ENCODE peak calls at places on chromosomes 4 and X, in four cellular contexts. G is K562, W is HCT116, I is HepG2. J is an unnamed sample.
A peak's percentile ranks its signal among the peaks of the same experiment; 100 is the strongest.

GRCh38 chrX:43813898-43814297 is 68.4 kb downstream of the MAOB start:
- DNase-seq in G (peak; percentile 15), W (peak; percentile 10), I (no peak), J (no peak)

GRCh38 chr4:173930329-173930967 is 353.0 kb downstream of the FBXO8 start:
- DNase-seq in G (no peak), W (no peak), I (no peak), J (no peak)

GRCh38 chr4:78622253-78622979 is 70.8 kb downstream of the ANXA3 start:
- DNase-seq in G (peak; percentile 87), W (no peak), I (peak; percentile 29), J (no peak)

GRCh38 chrX:18676470-18676869 is 4.6 kb upstream of the RS1 start:
- DNase-seq in G (peak; percentile 48), W (no peak), I (peak; percentile 46), J (no peak)

GRCh38 chr4:58587856-58588255 is 1477.7 kb upstream of the IGFBP7 start:
- DNase-seq in G (no peak), W (no peak), I (peak; percentile 7), J (no peak)

GRCh38 chr4:98656443-98656842 is 2.0 kb downstream of the TSPAN5 start:
- DNase-seq in G (no peak), W (no peak), I (no peak), J (no peak)

GRCh38 chr4:24471623-24472510 is 112.5 kb downstream of the DHX15 start:
- DNase-seq in G (no peak), W (no peak), I (no peak), J (no peak)

GRCh38 chr4:13678186-13678924 is 50.8 kb upstream of the BOD1L1 start:
- DNase-seq in G (peak; percentile 7), W (no peak), I (no peak), J (no peak)

GRCh38 chr4:90318208-90318607 is 191.0 kb downstream of the CCSER1 start:
- DNase-seq in G (no peak), W (peak; percentile 85), I (no peak), J (peak; percentile 10)

GRCh38 chr4:84032372-84032771 is 466.7 kb downstream of the NKX6-1 start:
- DNase-seq in G (no peak), W (no peak), I (no peak), J (no peak)

GRCh38 chr4:20084488-20084887 is 167.2 kb upstream of the SLIT2 start:
- DNase-seq in G (no peak), W (no peak), I (no peak), J (no peak)

GRCh38 chr4:179145746-179146530 is 1703.7 kb upstream of the AGA start:
- DNase-seq in G (no peak), W (no peak), I (no peak), J (no peak)

GRCh38 chr4:72631296-72631695 is 62.3 kb upstream of the ADAMTS3 start:
- DNase-seq in G (peak; percentile 10), W (no peak), I (no peak), J (no peak)

GRCh38 chr4:17168571-17168970 is 270.1 kb upstream of the LDB2 start:
- DNase-seq in G (no peak), W (no peak), I (no peak), J (no peak)

GRCh38 chrX:9612146-9612505 is 147.3 kb downstream of the TBL1X start:
- DNase-seq in G (no peak), W (no peak), I (no peak), J (no peak)

GRCh38 chr4:74109894-74110605 is 11.1 kb upstream of the CXCL2 start:
- DNase-seq in G (no peak), W (peak; percentile 60), I (no peak), J (no peak)

GRCh38 chr4:105965183-105965800 is 70.0 kb downstream of the NPNT start:
- DNase-seq in G (no peak), W (no peak), I (no peak), J (no peak)

GRCh38 chr4:33998204-33998603 is 2246.1 kb downstream of the ARAP2 start:
- DNase-seq in G (no peak), W (no peak), I (no peak), J (no peak)

GRCh38 chrX:41276661-41277506 is 57.1 kb upstream of the DDX3X start:
- DNase-seq in G (no peak), W (no peak), I (no peak), J (no peak)

GRCh38 chr4:53455766-53456165 is 78.3 kb downstream of the FIP1L1 start:
- DNase-seq in G (no peak), W (no peak), I (peak; percentile 66), J (no peak)

GRCh38 chr4:21915761-21916160 is 32.8 kb downstream of the KCNIP4 start:
- DNase-seq in G (no peak), W (no peak), I (no peak), J (no peak)

GRCh38 chr4:140257461-140258305 is 103.7 kb upstream of the MAML3 start:
- DNase-seq in G (no peak), W (no peak), I (no peak), J (no peak)

GRCh38 chr4:140326395-140326993 is 47.0 kb upstream of the SCOC start:
- DNase-seq in G (peak; percentile 19), W (peak; percentile 33), I (peak; percentile 15), J (no peak)

DNA sequence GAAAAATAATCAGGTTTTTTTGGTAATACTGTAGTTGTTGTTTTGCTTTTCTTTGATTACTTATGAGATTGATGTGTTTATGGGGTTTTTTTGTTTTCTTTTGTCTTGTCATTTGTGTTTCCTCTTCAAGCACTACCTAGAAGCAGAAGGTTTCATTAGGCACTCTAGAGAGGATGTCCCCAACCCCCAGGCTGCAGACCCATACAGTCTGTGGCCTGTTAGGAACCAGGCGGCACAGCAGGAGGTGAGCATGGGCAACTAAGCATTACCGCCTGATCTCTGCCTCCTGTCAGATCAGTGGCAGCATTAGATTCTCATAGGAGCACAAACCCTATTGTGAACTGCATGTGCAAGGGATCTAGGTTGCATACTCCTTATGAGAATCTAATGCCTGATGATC is 22.9 kb upstream of the NOCT start:
- DNase-seq in G (no peak), W (no peak), I (no peak), J (no peak)
- TF ChIP-seq TCF7L2 in G (no peak), W (no peak), I (no peak), J (no peak)

GRCh38 chrX:120021927-120022326 is 55.6 kb downstream of the RHOXF2B start:
- DNase-seq in G (peak; percentile 67), W (no peak), I (peak; percentile 41), J (no peak)
- TF ChIP-seq TCF7L2 in G (no peak), W (no peak), I (no peak), J (no peak)

GRCh38 chr4:29704059-29704458 is 1016.1 kb upstream of the PCDH7 start:
- DNase-seq in G (no peak), W (no peak), I (no peak), J (no peak)

GRCh38 chr4:29710519-29710918 is 1009.6 kb upstream of the PCDH7 start:
- DNase-seq in G (no peak), W (no peak), I (no peak), J (no peak)

GRCh38 chr4:29711226-29711625 is 1008.9 kb upstream of the PCDH7 start:
- DNase-seq in G (no peak), W (no peak), I (no peak), J (no peak)

GRCh38 chr4:29708473-29708872 is 1011.7 kb upstream of the PCDH7 start:
- DNase-seq in G (no peak), W (no peak), I (no peak), J (no peak)
- TF ChIP-seq TCF7L2 in G (no peak), W (no peak), I (no peak), J (no peak)

DNA sequence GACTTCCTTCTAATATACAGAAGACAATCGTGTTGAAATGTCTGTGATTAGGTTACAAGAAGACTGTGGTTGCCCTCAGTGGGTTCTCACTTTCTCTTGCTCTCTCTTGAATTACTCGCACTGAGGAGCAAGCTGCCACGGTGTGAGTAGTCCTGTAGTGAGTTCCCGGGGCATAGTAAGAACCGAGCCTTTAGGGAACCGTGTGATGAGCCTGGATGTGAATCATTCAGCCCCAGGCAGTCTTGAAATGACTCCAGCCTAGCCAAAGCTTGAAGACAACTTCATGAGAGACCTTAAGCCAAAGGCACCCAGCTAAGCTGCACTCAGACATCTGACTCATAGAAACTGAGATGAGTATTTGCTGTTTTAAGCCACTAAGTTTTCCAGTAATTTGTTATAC is 292.7 kb downstream of the SPOCK3 start:
- DNase-seq in G (no peak), W (peak; percentile 1), I (no peak), J (peak; percentile 7)
- TF ChIP-seq TCF7L2 in G (no peak), W (no peak), I (no peak), J (no peak)

GRCh38 chr4:109389367-109390118 is 44.1 kb upstream of the SEC24B start:
- DNase-seq in G (peak; percentile 11), W (no peak), I (peak; percentile 20), J (no peak)

GRCh38 chr4:109378511-109378910 is 55.1 kb upstream of the SEC24B start:
- DNase-seq in G (no peak), W (no peak), I (no peak), J (no peak)

GRCh38 chr4:109385260-109385659 is 48.4 kb upstream of the SEC24B start:
- DNase-seq in G (no peak), W (no peak), I (no peak), J (no peak)

GRCh38 chr4:109378076-109378475 is 55.5 kb upstream of the SEC24B start:
- DNase-seq in G (no peak), W (no peak), I (no peak), J (no peak)

DNA sequence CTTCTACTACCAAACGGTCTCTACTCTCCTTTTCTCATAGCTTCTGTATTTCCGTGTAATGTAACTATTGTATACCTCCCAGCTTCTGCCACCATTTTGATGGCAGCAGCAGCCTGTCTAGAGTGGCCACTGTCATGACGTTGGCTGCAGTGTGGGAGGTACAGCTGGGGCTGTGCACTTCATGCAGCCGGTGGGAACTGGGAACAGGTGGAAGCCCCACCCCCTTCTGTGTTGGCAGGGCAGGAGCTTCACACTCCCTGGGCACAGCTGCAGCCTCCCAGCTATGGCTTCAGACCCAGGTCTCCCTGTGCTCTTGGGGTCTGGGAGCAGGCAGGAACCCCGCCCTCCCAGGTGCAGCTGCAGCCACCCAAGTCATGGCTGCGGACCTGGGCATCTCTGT is 49.8 kb upstream of the SEC24B start:
- DNase-seq in G (no peak), W (no peak), I (no peak), J (no peak)
- TF ChIP-seq TCF7L2 in G (no peak), W (no peak), I (no peak), J (no peak)

DNA sequence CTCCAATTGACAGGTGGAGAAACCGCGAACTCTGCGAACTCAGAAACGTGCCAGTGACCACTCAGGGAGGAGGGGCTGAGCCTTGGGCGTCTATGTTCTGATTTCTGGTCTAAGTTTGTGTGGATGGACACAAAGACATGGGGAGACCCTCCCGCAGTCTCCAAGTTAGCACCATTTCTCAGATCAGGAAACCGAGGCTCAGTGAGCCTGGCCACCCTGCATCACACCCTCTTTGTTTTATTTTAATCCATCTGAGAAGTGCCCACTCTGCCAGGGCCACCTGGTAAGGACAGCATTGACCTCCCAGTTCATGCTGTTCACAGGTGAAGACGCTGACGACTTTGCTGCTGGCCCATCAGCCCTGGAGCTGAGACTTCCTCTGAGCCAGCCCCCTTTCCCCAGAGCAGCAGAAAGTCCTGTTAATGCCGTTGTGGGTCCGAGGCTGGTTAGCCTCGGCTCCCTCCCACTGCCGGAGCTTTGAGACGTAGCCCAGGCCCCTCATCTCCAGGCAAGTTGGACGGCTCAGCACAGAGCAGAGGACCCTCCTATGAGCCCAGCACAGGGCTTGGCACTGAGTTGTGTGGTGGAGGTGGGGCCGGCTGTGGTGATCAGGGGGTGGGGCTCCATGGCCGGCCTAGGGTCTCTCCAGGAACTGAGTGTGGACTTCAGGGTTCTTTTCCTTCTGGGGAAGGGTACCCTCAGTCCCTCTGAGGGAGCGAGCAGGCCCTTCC is 43.7 kb downstream of the PSAPL1 start:
- DNase-seq in G (no peak), W (no peak), I (no peak), J (no peak)
- TF ChIP-seq TCF7L2 in G (no peak), W (no peak), I (no peak), J (no peak)

J was measured in Panc1.